ENCODE peak calls at places on chromosome 6, in eight cellular contexts. One of them, this sample, is unnamed.
A peak's percentile ranks its signal among the peaks of the same experiment; 100 is the strongest.

GRCh38 chr6:39050453-39051112 is 2.0 kb downstream of the GLP1R start:
- DNase-seq in hepatocyte: no peak
- DNase-seq in H7: no peak
- DNase-seq in neural progenitor cell: no peak
- DNase-seq in upper lobe of right lung: no peak
- DNase-seq in activated CD8-positive, alpha-beta memory T cell treated with anti-CD3 and anti-CD28 coated beads, Interleukin-2, amount 50 U/mL, for 48 hours: no peak
- DNase-seq in KBM-7: no peak
- DNase-seq in GM04504: no peak
- DNase-seq in this sample: peak; percentile 54

GRCh38 chr6:16559091-16559490 is 202.2 kb downstream of the ATXN1 start:
- DNase-seq in GM04504: no peak
- DNase-seq in hepatocyte: no peak
- DNase-seq in upper lobe of right lung: no peak
- DNase-seq in activated CD8-positive, alpha-beta memory T cell treated with anti-CD3 and anti-CD28 coated beads, Interleukin-2, amount 50 U/mL, for 48 hours: no peak
- DNase-seq in KBM-7: no peak
- DNase-seq in H7: no peak
- DNase-seq in neural progenitor cell: no peak
- DNase-seq in this sample: no peak

GRCh38 chr6:43286995-43287716 is 10.9 kb upstream of the SLC22A7 start:
- DNase-seq in hepatocyte: no peak
- DNase-seq in H7: peak; percentile 89
- DNase-seq in KBM-7: no peak
- DNase-seq in neural progenitor cell: peak; percentile 68
- DNase-seq in activated CD8-positive, alpha-beta memory T cell treated with anti-CD3 and anti-CD28 coated beads, Interleukin-2, amount 50 U/mL, for 48 hours: no peak
- DNase-seq in GM04504: no peak
- DNase-seq in upper lobe of right lung: no peak
- DNase-seq in this sample: no peak

GRCh38 chr6:157597461-157598312 is 216.7 kb downstream of the ZDHHC14 start:
- DNase-seq in KBM-7: peak; percentile 65
- DNase-seq in neural progenitor cell: peak; percentile 73
- DNase-seq in activated CD8-positive, alpha-beta memory T cell treated with anti-CD3 and anti-CD28 coated beads, Interleukin-2, amount 50 U/mL, for 48 hours: peak; percentile 58
- DNase-seq in hepatocyte: peak; percentile 65
- DNase-seq in GM04504: no peak
- DNase-seq in H7: peak; percentile 82
- DNase-seq in upper lobe of right lung: no peak
- DNase-seq in this sample: peak; percentile 9

GRCh38 chr6:143575440-143575839 is 63.9 kb upstream of the FUCA2 start:
- DNase-seq in GM04504: peak; percentile 69
- DNase-seq in KBM-7: peak; percentile 78
- DNase-seq in activated CD8-positive, alpha-beta memory T cell treated with anti-CD3 and anti-CD28 coated beads, Interleukin-2, amount 50 U/mL, for 48 hours: no peak
- DNase-seq in hepatocyte: peak; percentile 84
- DNase-seq in upper lobe of right lung: no peak
- DNase-seq in H7: peak; percentile 73
- DNase-seq in neural progenitor cell: peak; percentile 76
- DNase-seq in this sample: peak; percentile 11

GRCh38 chr6:95203153-95203754 is 374.1 kb upstream of the MANEA start:
- DNase-seq in KBM-7: peak; percentile 49
- DNase-seq in neural progenitor cell: peak; percentile 59
- DNase-seq in hepatocyte: peak; percentile 71
- DNase-seq in GM04504: no peak
- DNase-seq in upper lobe of right lung: no peak
- DNase-seq in activated CD8-positive, alpha-beta memory T cell treated with anti-CD3 and anti-CD28 coated beads, Interleukin-2, amount 50 U/mL, for 48 hours: no peak
- DNase-seq in H7: peak; percentile 2
- DNase-seq in this sample: no peak

GRCh38 chr6:106421491-106421890 is 61.0 kb downstream of the CRYBG1 start:
- DNase-seq in H7: no peak
- DNase-seq in GM04504: no peak
- DNase-seq in KBM-7: no peak
- DNase-seq in hepatocyte: no peak
- DNase-seq in upper lobe of right lung: no peak
- DNase-seq in neural progenitor cell: no peak
- DNase-seq in activated CD8-positive, alpha-beta memory T cell treated with anti-CD3 and anti-CD28 coated beads, Interleukin-2, amount 50 U/mL, for 48 hours: no peak
- DNase-seq in this sample: no peak

GRCh38 chr6:83860347-83860731 is 850 bp downstream of the CYB5R4 start:
- DNase-seq in hepatocyte: no peak
- DNase-seq in upper lobe of right lung: no peak
- DNase-seq in neural progenitor cell: no peak
- DNase-seq in KBM-7: peak; percentile 48
- DNase-seq in activated CD8-positive, alpha-beta memory T cell treated with anti-CD3 and anti-CD28 coated beads, Interleukin-2, amount 50 U/mL, for 48 hours: no peak
- DNase-seq in GM04504: no peak
- DNase-seq in H7: no peak
- DNase-seq in this sample: no peak

GRCh38 chr6:42860031-42860430 is 19.4 kb upstream of the RPL7L1 start:
- DNase-seq in GM04504: no peak
- DNase-seq in activated CD8-positive, alpha-beta memory T cell treated with anti-CD3 and anti-CD28 coated beads, Interleukin-2, amount 50 U/mL, for 48 hours: no peak
- DNase-seq in KBM-7: no peak
- DNase-seq in neural progenitor cell: no peak
- DNase-seq in upper lobe of right lung: no peak
- DNase-seq in hepatocyte: no peak
- DNase-seq in H7: no peak
- DNase-seq in this sample: no peak

GRCh38 chr6:80425089-80425823 is 318.8 kb downstream of the BCKDHB start:
- DNase-seq in upper lobe of right lung: no peak
- DNase-seq in activated CD8-positive, alpha-beta memory T cell treated with anti-CD3 and anti-CD28 coated beads, Interleukin-2, amount 50 U/mL, for 48 hours: no peak
- DNase-seq in neural progenitor cell: no peak
- DNase-seq in hepatocyte: no peak
- DNase-seq in GM04504: peak; percentile 97
- DNase-seq in KBM-7: no peak
- DNase-seq in H7: no peak
- DNase-seq in this sample: no peak

GRCh38 chr6:153032255-153032882 is 29.9 kb upstream of the MTRF1L start:
- DNase-seq in hepatocyte: peak; percentile 30
- DNase-seq in KBM-7: peak; percentile 42
- DNase-seq in H7: no peak
- DNase-seq in neural progenitor cell: peak; percentile 9
- DNase-seq in upper lobe of right lung: no peak
- DNase-seq in GM04504: peak; percentile 24
- DNase-seq in activated CD8-positive, alpha-beta memory T cell treated with anti-CD3 and anti-CD28 coated beads, Interleukin-2, amount 50 U/mL, for 48 hours: no peak
- DNase-seq in this sample: no peak

GRCh38 chr6:10838794-10839333 is 525 bp upstream of the MAK start:
- DNase-seq in upper lobe of right lung: no peak
- DNase-seq in GM04504: no peak
- DNase-seq in neural progenitor cell: no peak
- DNase-seq in hepatocyte: no peak
- DNase-seq in H7: no peak
- DNase-seq in KBM-7: no peak
- DNase-seq in activated CD8-positive, alpha-beta memory T cell treated with anti-CD3 and anti-CD28 coated beads, Interleukin-2, amount 50 U/mL, for 48 hours: peak; percentile 57
- DNase-seq in this sample: no peak

GRCh38 chr6:152811785-152812184 is 61.2 kb downstream of the VIP start:
- DNase-seq in GM04504: no peak
- DNase-seq in hepatocyte: no peak
- DNase-seq in activated CD8-positive, alpha-beta memory T cell treated with anti-CD3 and anti-CD28 coated beads, Interleukin-2, amount 50 U/mL, for 48 hours: no peak
- DNase-seq in KBM-7: no peak
- DNase-seq in H7: no peak
- DNase-seq in upper lobe of right lung: no peak
- DNase-seq in neural progenitor cell: no peak
- DNase-seq in this sample: no peak

GRCh38 chr6:87103977-87104601 is 9.2 kb upstream of the CGA start:
- DNase-seq in H7: no peak
- DNase-seq in KBM-7: no peak
- DNase-seq in hepatocyte: no peak
- DNase-seq in activated CD8-positive, alpha-beta memory T cell treated with anti-CD3 and anti-CD28 coated beads, Interleukin-2, amount 50 U/mL, for 48 hours: no peak
- DNase-seq in GM04504: no peak
- DNase-seq in upper lobe of right lung: no peak
- DNase-seq in neural progenitor cell: no peak
- DNase-seq in this sample: no peak

GRCh38 chr6:38262041-38262440 is 377.7 kb downstream of the BTBD9 start:
- DNase-seq in H7: no peak
- DNase-seq in upper lobe of right lung: no peak
- DNase-seq in activated CD8-positive, alpha-beta memory T cell treated with anti-CD3 and anti-CD28 coated beads, Interleukin-2, amount 50 U/mL, for 48 hours: no peak
- DNase-seq in GM04504: peak; percentile 59
- DNase-seq in hepatocyte: peak; percentile 67
- DNase-seq in neural progenitor cell: no peak
- DNase-seq in KBM-7: peak; percentile 11
- DNase-seq in this sample: no peak

GRCh38 chr6:136104556-136104955 is 145.6 kb downstream of the MTFR2 start:
- DNase-seq in hepatocyte: no peak
- DNase-seq in upper lobe of right lung: no peak
- DNase-seq in GM04504: no peak
- DNase-seq in activated CD8-positive, alpha-beta memory T cell treated with anti-CD3 and anti-CD28 coated beads, Interleukin-2, amount 50 U/mL, for 48 hours: no peak
- DNase-seq in H7: no peak
- DNase-seq in KBM-7: no peak
- DNase-seq in neural progenitor cell: no peak
- DNase-seq in this sample: no peak

GRCh38 chr6:35640017-35640664 is 48.6 kb downstream of the FKBP5 start:
- DNase-seq in neural progenitor cell: no peak
- DNase-seq in activated CD8-positive, alpha-beta memory T cell treated with anti-CD3 and anti-CD28 coated beads, Interleukin-2, amount 50 U/mL, for 48 hours: no peak
- DNase-seq in H7: no peak
- DNase-seq in KBM-7: no peak
- DNase-seq in upper lobe of right lung: no peak
- DNase-seq in GM04504: no peak
- DNase-seq in hepatocyte: no peak
- DNase-seq in this sample: no peak

GRCh38 chr6:78580923-78581322 is 286.4 kb upstream of the IRAK1BP1 start:
- DNase-seq in upper lobe of right lung: no peak
- DNase-seq in H7: no peak
- DNase-seq in hepatocyte: no peak
- DNase-seq in KBM-7: peak; percentile 1
- DNase-seq in GM04504: no peak
- DNase-seq in activated CD8-positive, alpha-beta memory T cell treated with anti-CD3 and anti-CD28 coated beads, Interleukin-2, amount 50 U/mL, for 48 hours: no peak
- DNase-seq in neural progenitor cell: no peak
- DNase-seq in this sample: no peak

GRCh38 chr6:84777888-84778287 is 13.5 kb upstream of the TBX18 start:
- DNase-seq in H7: no peak
- DNase-seq in activated CD8-positive, alpha-beta memory T cell treated with anti-CD3 and anti-CD28 coated beads, Interleukin-2, amount 50 U/mL, for 48 hours: no peak
- DNase-seq in KBM-7: no peak
- DNase-seq in hepatocyte: no peak
- DNase-seq in GM04504: peak; percentile 79
- DNase-seq in neural progenitor cell: no peak
- DNase-seq in upper lobe of right lung: no peak
- DNase-seq in this sample: no peak

GRCh38 chr6:25472314-25472713 is 179.7 kb upstream of the SCGN start:
- DNase-seq in GM04504: no peak
- DNase-seq in KBM-7: no peak
- DNase-seq in neural progenitor cell: peak; percentile 56
- DNase-seq in upper lobe of right lung: no peak
- DNase-seq in H7: peak; percentile 20
- DNase-seq in hepatocyte: no peak
- DNase-seq in activated CD8-positive, alpha-beta memory T cell treated with anti-CD3 and anti-CD28 coated beads, Interleukin-2, amount 50 U/mL, for 48 hours: no peak
- DNase-seq in this sample: no peak

GRCh38 chr6:44494011-44494501 is 106.5 kb downstream of the CDC5L start:
- DNase-seq in activated CD8-positive, alpha-beta memory T cell treated with anti-CD3 and anti-CD28 coated beads, Interleukin-2, amount 50 U/mL, for 48 hours: peak; percentile 13
- DNase-seq in neural progenitor cell: no peak
- DNase-seq in hepatocyte: peak; percentile 63
- DNase-seq in H7: no peak
- DNase-seq in upper lobe of right lung: no peak
- DNase-seq in GM04504: peak; percentile 39
- DNase-seq in KBM-7: no peak
- DNase-seq in this sample: no peak

GRCh38 chr6:150466196-150466595 is 97.4 kb downstream of the IYD start:
- DNase-seq in H7: no peak
- DNase-seq in neural progenitor cell: no peak
- DNase-seq in upper lobe of right lung: no peak
- DNase-seq in activated CD8-positive, alpha-beta memory T cell treated with anti-CD3 and anti-CD28 coated beads, Interleukin-2, amount 50 U/mL, for 48 hours: no peak
- DNase-seq in KBM-7: no peak
- DNase-seq in hepatocyte: no peak
- DNase-seq in GM04504: no peak
- DNase-seq in this sample: no peak

GRCh38 chr6:35304299-35304698 is 6.7 kb downstream of the DEF6 start:
- DNase-seq in KBM-7: no peak
- DNase-seq in upper lobe of right lung: no peak
- DNase-seq in hepatocyte: no peak
- DNase-seq in GM04504: no peak
- DNase-seq in H7: no peak
- DNase-seq in neural progenitor cell: no peak
- DNase-seq in activated CD8-positive, alpha-beta memory T cell treated with anti-CD3 and anti-CD28 coated beads, Interleukin-2, amount 50 U/mL, for 48 hours: no peak
- DNase-seq in this sample: no peak

GRCh38 chr6:103139377-103139776 is 1720.3 kb downstream of the HACE1 start:
- DNase-seq in upper lobe of right lung: no peak
- DNase-seq in GM04504: no peak
- DNase-seq in hepatocyte: no peak
- DNase-seq in KBM-7: no peak
- DNase-seq in activated CD8-positive, alpha-beta memory T cell treated with anti-CD3 and anti-CD28 coated beads, Interleukin-2, amount 50 U/mL, for 48 hours: no peak
- DNase-seq in H7: no peak
- DNase-seq in neural progenitor cell: no peak
- DNase-seq in this sample: no peak

GRCh38 chr6:149484733-149485700 is at the start of gene ZC3H12D:
- DNase-seq in KBM-7: peak; percentile 93
- DNase-seq in GM04504: peak; percentile 28
- DNase-seq in hepatocyte: peak; percentile 79
- DNase-seq in upper lobe of right lung: peak; percentile 75
- DNase-seq in activated CD8-positive, alpha-beta memory T cell treated with anti-CD3 and anti-CD28 coated beads, Interleukin-2, amount 50 U/mL, for 48 hours: peak; percentile 86
- DNase-seq in H7: no peak
- DNase-seq in neural progenitor cell: peak; percentile 18
- DNase-seq in this sample: no peak

GRCh38 chr6:129704708-129705107 is 5.3 kb downstream of the ARHGAP18 start:
- DNase-seq in activated CD8-positive, alpha-beta memory T cell treated with anti-CD3 and anti-CD28 coated beads, Interleukin-2, amount 50 U/mL, for 48 hours: no peak
- DNase-seq in GM04504: no peak
- DNase-seq in H7: no peak
- DNase-seq in upper lobe of right lung: no peak
- DNase-seq in KBM-7: no peak
- DNase-seq in hepatocyte: no peak
- DNase-seq in neural progenitor cell: no peak
- DNase-seq in this sample: no peak

GRCh38 chr6:113564401-113565161 is 292.6 kb upstream of the MARCKS start:
- DNase-seq in KBM-7: no peak
- DNase-seq in neural progenitor cell: peak; percentile 83
- DNase-seq in H7: peak; percentile 72
- DNase-seq in activated CD8-positive, alpha-beta memory T cell treated with anti-CD3 and anti-CD28 coated beads, Interleukin-2, amount 50 U/mL, for 48 hours: no peak
- DNase-seq in upper lobe of right lung: peak; percentile 72
- DNase-seq in GM04504: peak; percentile 98
- DNase-seq in hepatocyte: peak; percentile 77
- DNase-seq in this sample: no peak

GRCh38 chr6:19772891-19773290 is 64.3 kb upstream of the ID4 start:
- DNase-seq in activated CD8-positive, alpha-beta memory T cell treated with anti-CD3 and anti-CD28 coated beads, Interleukin-2, amount 50 U/mL, for 48 hours: no peak
- DNase-seq in hepatocyte: no peak
- DNase-seq in H7: peak; percentile 16
- DNase-seq in KBM-7: no peak
- DNase-seq in upper lobe of right lung: no peak
- DNase-seq in GM04504: no peak
- DNase-seq in neural progenitor cell: no peak
- DNase-seq in this sample: no peak

GRCh38 chr6:87918461-87918941 is 129.1 kb upstream of the SPACA1 start:
- DNase-seq in H7: no peak
- DNase-seq in GM04504: no peak
- DNase-seq in activated CD8-positive, alpha-beta memory T cell treated with anti-CD3 and anti-CD28 coated beads, Interleukin-2, amount 50 U/mL, for 48 hours: no peak
- DNase-seq in KBM-7: no peak
- DNase-seq in neural progenitor cell: no peak
- DNase-seq in upper lobe of right lung: no peak
- DNase-seq in hepatocyte: no peak
- DNase-seq in this sample: no peak

GRCh38 chr6:22421187-22421586 is 124.4 kb upstream of the PRL start:
- DNase-seq in KBM-7: no peak
- DNase-seq in upper lobe of right lung: no peak
- DNase-seq in GM04504: no peak
- DNase-seq in neural progenitor cell: no peak
- DNase-seq in hepatocyte: no peak
- DNase-seq in activated CD8-positive, alpha-beta memory T cell treated with anti-CD3 and anti-CD28 coated beads, Interleukin-2, amount 50 U/mL, for 48 hours: no peak
- DNase-seq in H7: no peak
- DNase-seq in this sample: no peak

GRCh38 chr6:125922322-125922860 is 34.2 kb upstream of the HINT3 start:
- DNase-seq in hepatocyte: no peak
- DNase-seq in upper lobe of right lung: no peak
- DNase-seq in neural progenitor cell: no peak
- DNase-seq in GM04504: no peak
- DNase-seq in H7: no peak
- DNase-seq in KBM-7: no peak
- DNase-seq in activated CD8-positive, alpha-beta memory T cell treated with anti-CD3 and anti-CD28 coated beads, Interleukin-2, amount 50 U/mL, for 48 hours: no peak
- DNase-seq in this sample: no peak

GRCh38 chr6:157323924-157324276 is 581 bp upstream of the TMEM242 start:
- DNase-seq in neural progenitor cell: peak; percentile 83
- DNase-seq in GM04504: peak; percentile 43
- DNase-seq in hepatocyte: peak; percentile 88
- DNase-seq in activated CD8-positive, alpha-beta memory T cell treated with anti-CD3 and anti-CD28 coated beads, Interleukin-2, amount 50 U/mL, for 48 hours: peak; percentile 73
- DNase-seq in H7: peak; percentile 78
- DNase-seq in upper lobe of right lung: peak; percentile 89
- DNase-seq in KBM-7: peak; percentile 71
- DNase-seq in this sample: no peak

GRCh38 chr6:17491416-17492142 is 98.2 kb downstream of the CAP2 start:
- DNase-seq in H7: no peak
- DNase-seq in activated CD8-positive, alpha-beta memory T cell treated with anti-CD3 and anti-CD28 coated beads, Interleukin-2, amount 50 U/mL, for 48 hours: no peak
- DNase-seq in hepatocyte: no peak
- DNase-seq in KBM-7: no peak
- DNase-seq in GM04504: no peak
- DNase-seq in neural progenitor cell: no peak
- DNase-seq in upper lobe of right lung: no peak
- DNase-seq in this sample: no peak

GRCh38 chr6:170243386-170243785 is 47.5 kb downstream of the DLL1 start:
- DNase-seq in neural progenitor cell: no peak
- DNase-seq in GM04504: no peak
- DNase-seq in H7: no peak
- DNase-seq in activated CD8-positive, alpha-beta memory T cell treated with anti-CD3 and anti-CD28 coated beads, Interleukin-2, amount 50 U/mL, for 48 hours: no peak
- DNase-seq in upper lobe of right lung: no peak
- DNase-seq in hepatocyte: no peak
- DNase-seq in KBM-7: no peak
- DNase-seq in this sample: no peak

This sample was measured in NK-92 treated with Interleukin-12 subunit alpha and Interleukin-12 subunit beta, amount 100 ng/mL, for 24 hours.